ENCODE peak calls at places on chromosome 14, in ten cellular contexts. D is transverse colon, M is heart left ventricle, Y is breast epithelium, V is lower lobe of right lung, A is testis, G is GM23338, T is epithelial cell of prostate, E is hepatocyte, O is A549. F is an unnamed sample.

GRCh38 chr14:52325126-52325525 is 11.0 kb downstream of the PTGER2 start:
- DNase-seq in D (no peak), M (no peak), Y (no peak), V (no peak), A (no peak), G (no peak), T (peak; percentile 56), E (no peak), O (no peak), F (no peak)

GRCh38 chr14:30195946-30196345 is 268.3 kb upstream of the PRKD1 start:
- DNase-seq in D (no peak), M (no peak), Y (no peak), V (no peak), A (no peak), G (peak; percentile 7), T (no peak), E (no peak), O (no peak), F (no peak)

GRCh38 chr14:96060161-96060933 is 21.2 kb downstream of the C14orf132 start:
- DNase-seq in D (no peak), M (peak; percentile 4), Y (no peak), V (no peak), A (no peak), G (no peak), T (no peak), E (no peak), O (no peak), F (no peak)

GRCh38 chr14:40252817-40253447 is 820.7 kb upstream of the FBXO33 start:
- DNase-seq in D (no peak), M (no peak), Y (no peak), V (no peak), A (no peak), G (peak; percentile 64), T (no peak), E (no peak), O (no peak), F (no peak)

GRCh38 chr14:83291716-83292115 is 1758.1 kb upstream of the SEL1L start:
- DNase-seq in D (no peak), M (no peak), Y (no peak), V (no peak), A (no peak), G (no peak), T (no peak), E (no peak), O (no peak), F (no peak)

GRCh38 chr14:60214415-60215126 is 34.5 kb upstream of the PPM1A start:
- DNase-seq in D (no peak), M (no peak), Y (no peak), V (no peak), A (no peak), G (no peak), T (no peak), E (no peak), O (no peak), F (no peak)

GRCh38 chr14:32666310-32666709 is 272.4 kb upstream of the NPAS3 start:
- DNase-seq in D (no peak), M (no peak), Y (no peak), V (no peak), A (no peak), G (no peak), T (no peak), E (no peak), O (no peak), F (no peak)

GRCh38 chr14:72751276-72752033 is 142.4 kb downstream of the DPF3 start:
- DNase-seq in D (no peak), M (no peak), Y (no peak), V (no peak), A (no peak), G (no peak), T (no peak), E (no peak), O (no peak), F (no peak)

GRCh38 chr14:53957739-53958138 is 1.1 kb upstream of the BMP4 start:
- DNase-seq in D (no peak), M (no peak), Y (no peak), V (no peak), A (no peak), G (no peak), T (no peak), E (no peak), O (no peak), F (no peak)

GRCh38 chr14:35365130-35366047 is 39.2 kb downstream of the NFKBIA start:
- DNase-seq in D (peak; percentile 68), M (no peak), Y (no peak), V (peak; percentile 76), A (peak; percentile 73), G (no peak), T (peak; percentile 69), E (peak; percentile 88), O (peak; percentile 75), F (no peak)

GRCh38 chr14:58587271-58587670 is 50.5 kb upstream of the DACT1 start:
- DNase-seq in D (no peak), M (no peak), Y (no peak), V (no peak), A (no peak), G (no peak), T (no peak), E (no peak), O (no peak), F (no peak)

GRCh38 chr14:100645986-100646314 is 58.7 kb upstream of the BEGAIN start:
- DNase-seq in D (no peak), M (no peak), Y (no peak), V (no peak), A (no peak), G (no peak), T (no peak), E (no peak), O (no peak), F (no peak)

GRCh38 chr14:51297066-51297465 is 57.0 kb downstream of the TMX1 start:
- DNase-seq in D (no peak), M (no peak), Y (no peak), V (no peak), A (no peak), G (no peak), T (no peak), E (no peak), O (no peak), F (no peak)

GRCh38 chr14:99158150-99158549 is 113.8 kb downstream of the BCL11B start:
- DNase-seq in D (no peak), M (no peak), Y (peak; percentile 10), V (no peak), A (no peak), G (no peak), T (no peak), E (no peak), O (peak; percentile 6), F (no peak)

DNA sequence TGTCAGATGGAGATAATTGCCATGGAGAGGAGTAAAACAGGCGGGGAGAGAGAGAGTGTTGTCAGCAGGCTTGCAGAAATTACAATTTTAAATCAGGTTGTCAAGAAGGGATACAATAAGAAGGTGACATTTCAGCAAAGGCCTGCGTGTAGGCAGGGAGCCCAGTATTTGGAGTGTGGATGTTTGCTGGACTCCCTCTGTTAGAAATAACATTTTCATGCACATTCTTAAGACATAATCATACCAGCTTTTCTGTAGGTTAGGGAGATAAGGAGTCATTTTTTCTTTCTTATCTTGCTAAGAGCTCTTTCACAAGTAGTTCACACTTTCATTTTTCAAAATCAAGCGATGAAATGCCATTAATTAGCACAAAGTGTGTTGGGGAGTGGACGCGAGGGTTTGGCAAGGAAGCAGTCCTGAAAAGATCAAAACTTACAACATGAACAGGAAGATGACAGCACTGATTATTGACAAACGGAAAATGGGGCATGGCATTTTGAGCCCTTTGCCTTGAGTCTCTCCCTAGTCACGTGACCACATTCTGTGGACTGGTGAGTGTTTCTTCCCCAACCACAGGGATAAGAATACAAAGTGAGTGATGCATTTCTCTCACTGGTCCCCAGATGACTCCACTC is 160.2 kb downstream of the DAD1 start:
- DNase-seq in D (no peak), M (no peak), Y (no peak), V (no peak), A (no peak), G (no peak), T (no peak), E (no peak), O (no peak), F (no peak)
- H3K27ac ChIP-seq in D (peak overlapping the region; percentile 68), M (no peak overlapping the region), Y (no peak overlapping the region), V (peak overlapping the region; percentile 51), A (no peak overlapping the region), G (no peak overlapping the region), T (no peak overlapping the region), E (no peak overlapping the region), O (peak overlapping the region; percentile 7), F (peak overlapping the region; percentile 12)

GRCh38 chr14:21044106-21044618 is 2.0 kb downstream of the RNASE7 start:
- DNase-seq in D (peak; percentile 37), M (no peak), Y (no peak), V (peak; percentile 57), A (no peak), G (no peak), T (no peak), E (no peak), O (no peak), F (no peak)
- H3K27ac ChIP-seq in D (peak overlapping the region; percentile 63), M (peak overlapping the region; percentile 54), Y (peak overlapping the region; percentile 84), V (peak overlapping the region; percentile 25), A (no peak overlapping the region), G (no peak overlapping the region), T (peak overlapping the region; percentile 94), E (peak overlapping the region; percentile 10), O (no peak overlapping the region), F (no peak overlapping the region)

GRCh38 chr14:90571149-90571548 is 174.3 kb downstream of the CALM1 start:
- DNase-seq in D (no peak), M (no peak), Y (no peak), V (no peak), A (no peak), G (no peak), T (no peak), E (no peak), O (no peak), F (no peak)
- H3K27ac ChIP-seq in D (no peak overlapping the region), M (no peak overlapping the region), Y (no peak overlapping the region), V (no peak overlapping the region), A (no peak overlapping the region), G (no peak overlapping the region), T (no peak overlapping the region), E (no peak overlapping the region), O (no peak overlapping the region), F (peak overlapping the region; percentile 32)

GRCh38 chr14:89504084-89504483 is 87.1 kb upstream of the FOXN3 start:
- DNase-seq in D (no peak), M (no peak), Y (no peak), V (no peak), A (no peak), G (no peak), T (no peak), E (no peak), O (no peak), F (no peak)

GRCh38 chr14:89503458-89503996 is 86.5 kb upstream of the FOXN3 start:
- DNase-seq in D (no peak), M (no peak), Y (no peak), V (no peak), A (no peak), G (no peak), T (no peak), E (no peak), O (no peak), F (no peak)

GRCh38 chr14:89507521-89507920 is 90.5 kb upstream of the FOXN3 start:
- DNase-seq in D (no peak), M (no peak), Y (no peak), V (no peak), A (no peak), G (no peak), T (peak; percentile 60), E (no peak), O (peak; percentile 9), F (no peak)

GRCh38 chr14:89502966-89503365 is 85.9 kb upstream of the FOXN3 start:
- DNase-seq in D (no peak), M (no peak), Y (no peak), V (no peak), A (no peak), G (no peak), T (no peak), E (no peak), O (no peak), F (peak; percentile 23)

GRCh38 chr14:89504602-89505320 is 87.7 kb upstream of the FOXN3 start:
- DNase-seq in D (no peak), M (no peak), Y (no peak), V (peak; percentile 63), A (no peak), G (no peak), T (no peak), E (no peak), O (no peak), F (no peak)
- H3K27ac ChIP-seq in D (no peak overlapping the region), M (no peak overlapping the region), Y (no peak overlapping the region), V (peak overlapping the region; percentile 49), A (no peak overlapping the region), G (no peak overlapping the region), T (no peak overlapping the region), E (no peak overlapping the region), O (no peak overlapping the region), F (no peak overlapping the region)